ENCODE peak calls at places on chromosomes 11 and 22, in nine cellular contexts. One of them, this sample, is unnamed.

GRCh38 chr22:37164535-37164887 is 14.8 kb upstream of the IL2RB start:
- DNase-seq in RCC 7860: no peak
- DNase-seq in ELF-1: no peak
- DNase-seq in substantia nigra: no peak
- DNase-seq in activated CD8-positive, alpha-beta memory T cell treated with anti-CD3 and anti-CD28 coated beads for 1 hour: no peak
- DNase-seq in stimulated activated CD4-positive, alpha-beta T cell treated with anti-CD3 and anti-CD28 coated beads, Interleukin-2, amount 100 ng/mL, for 48 hours: no peak
- DNase-seq in D341Med: no peak
- DNase-seq in non-pigmented ciliary epithelial cell: no peak
- DNase-seq in Karpas-422: no peak
- DNase-seq in this sample: no peak

GRCh38 chr22:29041408-29041807 is 20.2 kb downstream of the C22orf31 start:
- DNase-seq in RCC 7860: no peak
- DNase-seq in ELF-1: no peak
- DNase-seq in substantia nigra: no peak
- DNase-seq in activated CD8-positive, alpha-beta memory T cell treated with anti-CD3 and anti-CD28 coated beads for 1 hour: no peak
- DNase-seq in stimulated activated CD4-positive, alpha-beta T cell treated with anti-CD3 and anti-CD28 coated beads, Interleukin-2, amount 100 ng/mL, for 48 hours: no peak
- DNase-seq in D341Med: no peak
- DNase-seq in non-pigmented ciliary epithelial cell: peak; percentile 37
- DNase-seq in Karpas-422: no peak
- DNase-seq in this sample: no peak

GRCh38 chr22:31585161-31585859 is 76.7 kb downstream of the PISD start:
- DNase-seq in RCC 7860: no peak
- DNase-seq in ELF-1: no peak
- DNase-seq in substantia nigra: no peak
- DNase-seq in activated CD8-positive, alpha-beta memory T cell treated with anti-CD3 and anti-CD28 coated beads for 1 hour: no peak
- DNase-seq in stimulated activated CD4-positive, alpha-beta T cell treated with anti-CD3 and anti-CD28 coated beads, Interleukin-2, amount 100 ng/mL, for 48 hours: peak; percentile 15
- DNase-seq in D341Med: no peak
- DNase-seq in non-pigmented ciliary epithelial cell: peak; percentile 45
- DNase-seq in Karpas-422: no peak
- DNase-seq in this sample: no peak

GRCh38 chr22:38981005-38981658 is 1.0 kb upstream of the APOBEC3B start:
- DNase-seq in RCC 7860: no peak
- DNase-seq in ELF-1: peak; percentile 16
- DNase-seq in substantia nigra: no peak
- DNase-seq in activated CD8-positive, alpha-beta memory T cell treated with anti-CD3 and anti-CD28 coated beads for 1 hour: no peak
- DNase-seq in stimulated activated CD4-positive, alpha-beta T cell treated with anti-CD3 and anti-CD28 coated beads, Interleukin-2, amount 100 ng/mL, for 48 hours: no peak
- DNase-seq in D341Med: no peak
- DNase-seq in non-pigmented ciliary epithelial cell: no peak
- DNase-seq in Karpas-422: no peak
- DNase-seq in this sample: peak; percentile 86

GRCh38 chr11:66221726-66222236 is 46.7 kb upstream of the RAB1B start:
- DNase-seq in RCC 7860: peak; percentile 54
- DNase-seq in ELF-1: peak; percentile 16
- DNase-seq in substantia nigra: no peak
- DNase-seq in activated CD8-positive, alpha-beta memory T cell treated with anti-CD3 and anti-CD28 coated beads for 1 hour: no peak
- DNase-seq in stimulated activated CD4-positive, alpha-beta T cell treated with anti-CD3 and anti-CD28 coated beads, Interleukin-2, amount 100 ng/mL, for 48 hours: no peak
- DNase-seq in D341Med: no peak
- DNase-seq in non-pigmented ciliary epithelial cell: no peak
- DNase-seq in Karpas-422: peak; percentile 46
- DNase-seq in this sample: no peak

GRCh38 chr11:113668255-113668654 is 37.9 kb downstream of the TMPRSS5 start:
- DNase-seq in RCC 7860: no peak
- DNase-seq in ELF-1: no peak
- DNase-seq in substantia nigra: no peak
- DNase-seq in activated CD8-positive, alpha-beta memory T cell treated with anti-CD3 and anti-CD28 coated beads for 1 hour: no peak
- DNase-seq in stimulated activated CD4-positive, alpha-beta T cell treated with anti-CD3 and anti-CD28 coated beads, Interleukin-2, amount 100 ng/mL, for 48 hours: no peak
- DNase-seq in D341Med: no peak
- DNase-seq in non-pigmented ciliary epithelial cell: no peak
- DNase-seq in Karpas-422: no peak
- DNase-seq in this sample: no peak

GRCh38 chr22:23892626-23893445 is 1.3 kb upstream of the MIF start:
- DNase-seq in RCC 7860: no peak
- DNase-seq in ELF-1: no peak
- DNase-seq in substantia nigra: no peak
- DNase-seq in activated CD8-positive, alpha-beta memory T cell treated with anti-CD3 and anti-CD28 coated beads for 1 hour: no peak
- DNase-seq in stimulated activated CD4-positive, alpha-beta T cell treated with anti-CD3 and anti-CD28 coated beads, Interleukin-2, amount 100 ng/mL, for 48 hours: no peak
- DNase-seq in D341Med: no peak
- DNase-seq in non-pigmented ciliary epithelial cell: no peak
- DNase-seq in Karpas-422: no peak
- DNase-seq in this sample: no peak

GRCh38 chr11:111777094-111778046 is 11.2 kb upstream of the PPP2R1B start:
- DNase-seq in RCC 7860: peak; percentile 44
- DNase-seq in ELF-1: peak; percentile 20
- DNase-seq in substantia nigra: peak; percentile 7
- DNase-seq in activated CD8-positive, alpha-beta memory T cell treated with anti-CD3 and anti-CD28 coated beads for 1 hour: no peak
- DNase-seq in stimulated activated CD4-positive, alpha-beta T cell treated with anti-CD3 and anti-CD28 coated beads, Interleukin-2, amount 100 ng/mL, for 48 hours: no peak
- DNase-seq in D341Med: peak; percentile 66
- DNase-seq in non-pigmented ciliary epithelial cell: no peak
- DNase-seq in Karpas-422: peak; percentile 100
- DNase-seq in this sample: peak; percentile 68

GRCh38 chr11:30879322-30880020 is 293.3 kb upstream of the MPPED2 start:
- DNase-seq in RCC 7860: no peak
- DNase-seq in ELF-1: no peak
- DNase-seq in substantia nigra: no peak
- DNase-seq in activated CD8-positive, alpha-beta memory T cell treated with anti-CD3 and anti-CD28 coated beads for 1 hour: no peak
- DNase-seq in stimulated activated CD4-positive, alpha-beta T cell treated with anti-CD3 and anti-CD28 coated beads, Interleukin-2, amount 100 ng/mL, for 48 hours: no peak
- DNase-seq in D341Med: no peak
- DNase-seq in non-pigmented ciliary epithelial cell: no peak
- DNase-seq in Karpas-422: no peak
- DNase-seq in this sample: no peak

GRCh38 chr22:20319041-20319744 is 667 bp downstream of the DGCR6L start:
- DNase-seq in RCC 7860: peak; percentile 5
- DNase-seq in ELF-1: peak; percentile 68
- DNase-seq in substantia nigra: no peak
- DNase-seq in activated CD8-positive, alpha-beta memory T cell treated with anti-CD3 and anti-CD28 coated beads for 1 hour: no peak
- DNase-seq in stimulated activated CD4-positive, alpha-beta T cell treated with anti-CD3 and anti-CD28 coated beads, Interleukin-2, amount 100 ng/mL, for 48 hours: no peak
- DNase-seq in D341Med: peak; percentile 51
- DNase-seq in non-pigmented ciliary epithelial cell: no peak
- DNase-seq in Karpas-422: peak; percentile 47
- DNase-seq in this sample: peak; percentile 39

This sample was measured in iPS-NIHi11.